ENCODE peak calls at places on chromosomes 7 and 10, in five cellular contexts. One of them, this sample, is unnamed.

GRCh38 chr7:95246935-95247370 is 77.4 kb downstream of the PON1 start:
- DNase-seq in cardiac fibroblast: peak; percentile 91
- DNase-seq in cardiac septum: no peak
- DNase-seq in Caco-2: peak; percentile 69
- DNase-seq in stimulated activated CD4-positive, alpha-beta T cell treated with anti-CD3 and anti-CD28 coated beads, Interleukin-1b, Interleukin-23, amount 100 ng/mL, for 24 hours: no peak
- DNase-seq in this sample: no peak

GRCh38 chr10:25104441-25104840 is 70.4 kb upstream of the GPR158 start:
- DNase-seq in cardiac fibroblast: no peak
- DNase-seq in cardiac septum: no peak
- DNase-seq in Caco-2: no peak
- DNase-seq in stimulated activated CD4-positive, alpha-beta T cell treated with anti-CD3 and anti-CD28 coated beads, Interleukin-1b, Interleukin-23, amount 100 ng/mL, for 24 hours: no peak
- DNase-seq in this sample: no peak

GRCh38 chr10:6009159-6009558 is 31.8 kb upstream of the IL15RA start:
- DNase-seq in cardiac fibroblast: peak; percentile 93
- DNase-seq in cardiac septum: no peak
- DNase-seq in stimulated activated CD4-positive, alpha-beta T cell treated with anti-CD3 and anti-CD28 coated beads, Interleukin-1b, Interleukin-23, amount 100 ng/mL, for 24 hours: no peak
- DNase-seq in Caco-2: no peak
- DNase-seq in this sample: no peak

GRCh38 chr7:94253696-94254095 is 141.0 kb upstream of the COL1A2 start:
- DNase-seq in cardiac fibroblast: no peak
- DNase-seq in cardiac septum: no peak
- DNase-seq in Caco-2: no peak
- DNase-seq in stimulated activated CD4-positive, alpha-beta T cell treated with anti-CD3 and anti-CD28 coated beads, Interleukin-1b, Interleukin-23, amount 100 ng/mL, for 24 hours: no peak
- DNase-seq in this sample: no peak

GRCh38 chr10:21920633-21921032 is 82.9 kb downstream of the DNAJC1 start:
- DNase-seq in cardiac septum: no peak
- DNase-seq in cardiac fibroblast: no peak
- DNase-seq in Caco-2: no peak
- DNase-seq in stimulated activated CD4-positive, alpha-beta T cell treated with anti-CD3 and anti-CD28 coated beads, Interleukin-1b, Interleukin-23, amount 100 ng/mL, for 24 hours: no peak
- DNase-seq in this sample: no peak

GRCh38 chr10:52443419-52444388 is 129.6 kb downstream of the DKK1 start:
- DNase-seq in cardiac fibroblast: peak; percentile 96
- DNase-seq in Caco-2: peak; percentile 71
- DNase-seq in cardiac septum: no peak
- DNase-seq in stimulated activated CD4-positive, alpha-beta T cell treated with anti-CD3 and anti-CD28 coated beads, Interleukin-1b, Interleukin-23, amount 100 ng/mL, for 24 hours: no peak
- DNase-seq in this sample: no peak

GRCh38 chr10:11359849-11360248 is 251.6 kb downstream of the USP6NL start:
- DNase-seq in stimulated activated CD4-positive, alpha-beta T cell treated with anti-CD3 and anti-CD28 coated beads, Interleukin-1b, Interleukin-23, amount 100 ng/mL, for 24 hours: no peak
- DNase-seq in cardiac septum: peak; percentile 24
- DNase-seq in cardiac fibroblast: no peak
- DNase-seq in Caco-2: no peak
- DNase-seq in this sample: no peak

GRCh38 chr10:91745086-91745831 is 53.0 kb upstream of the TNKS2 start:
- DNase-seq in Caco-2: peak; percentile 42
- DNase-seq in cardiac fibroblast: peak; percentile 51
- DNase-seq in cardiac septum: no peak
- DNase-seq in stimulated activated CD4-positive, alpha-beta T cell treated with anti-CD3 and anti-CD28 coated beads, Interleukin-1b, Interleukin-23, amount 100 ng/mL, for 24 hours: no peak
- DNase-seq in this sample: no peak

GRCh38 chr7:47262881-47263280 is 319.0 kb downstream of the TNS3 start:
- DNase-seq in cardiac septum: no peak
- DNase-seq in cardiac fibroblast: no peak
- DNase-seq in Caco-2: no peak
- DNase-seq in stimulated activated CD4-positive, alpha-beta T cell treated with anti-CD3 and anti-CD28 coated beads, Interleukin-1b, Interleukin-23, amount 100 ng/mL, for 24 hours: no peak
- DNase-seq in this sample: peak; percentile 31

GRCh38 chr7:132592947-132593335 is 16.7 kb upstream of the PLXNA4 start:
- DNase-seq in Caco-2: no peak
- DNase-seq in cardiac septum: no peak
- DNase-seq in cardiac fibroblast: no peak
- DNase-seq in stimulated activated CD4-positive, alpha-beta T cell treated with anti-CD3 and anti-CD28 coated beads, Interleukin-1b, Interleukin-23, amount 100 ng/mL, for 24 hours: no peak
- DNase-seq in this sample: no peak

GRCh38 chr7:12674861-12675260 is 12.6 kb upstream of the ARL4A start:
- DNase-seq in Caco-2: peak; percentile 72
- DNase-seq in stimulated activated CD4-positive, alpha-beta T cell treated with anti-CD3 and anti-CD28 coated beads, Interleukin-1b, Interleukin-23, amount 100 ng/mL, for 24 hours: no peak
- DNase-seq in cardiac septum: no peak
- DNase-seq in cardiac fibroblast: peak; percentile 68
- DNase-seq in this sample: no peak

This sample was measured in upper lobe of right lung.